ENCODE peak calls at places on chromosomes 3 and 15, in eight cellular contexts. E is K562, M is GM12878, I is HCT116, Z is A549, A is endothelial cell of umbilical vein, S is HepG2, L is H1. K is an unnamed sample.

GRCh38 chr3:79410617-79411016 is 357.2 kb downstream of the ROBO1 start:
- DNase-seq in Z (no peak), E (no peak), S (no peak), A (no peak), M (no peak), L (no peak), I (no peak), K (no peak)

GRCh38 chr3:196216681-196217211 is 412 bp downstream of the SLC51A start:
- DNase-seq in L (no peak), E (no peak), S (no peak), Z (no peak), A (no peak), M (no peak), I (no peak), K (no peak)

GRCh38 chr15:73921257-73921890 is 4.9 kb upstream of the LOXL1 start:
- DNase-seq in L (no peak), I (no peak), M (no peak), Z (no peak), E (no peak), S (no peak), A (no peak), K (no peak)

GRCh38 chr3:110711851-110712396 is 359.7 kb upstream of the NECTIN3 start:
- DNase-seq in I (no peak), S (no peak), E (no peak), Z (no peak), L (peak; percentile 51), M (no peak), A (no peak), K (no peak)

GRCh38 chr3:122392868-122393844 is 9.2 kb downstream of the FAM162A start:
- DNase-seq in A (peak; percentile 56), E (peak; percentile 13), S (peak; percentile 47), I (no peak), Z (peak; percentile 60), L (no peak), M (no peak), K (peak; percentile 66)

GRCh38 chr3:170420307-170420821 is 1.7 kb downstream of the CLDN11 start:
- DNase-seq in I (no peak), A (peak; percentile 55), L (no peak), M (no peak), Z (no peak), E (no peak), S (no peak), K (no peak)

GRCh38 chr15:52653451-52653964 is 25.7 kb downstream of the ATOSA start:
- DNase-seq in A (peak; percentile 91), Z (peak; percentile 84), E (no peak), L (no peak), I (no peak), M (no peak), S (no peak), K (no peak)

GRCh38 chr15:100891316-100892012 is 11.8 kb downstream of the ALDH1A3 start:
- DNase-seq in A (no peak), S (no peak), I (no peak), E (no peak), M (no peak), L (no peak), Z (no peak), K (no peak)

GRCh38 chr3:13202744-13203397 is 129.6 kb upstream of the IQSEC1 start:
- DNase-seq in M (no peak), A (no peak), I (no peak), E (no peak), L (no peak), S (no peak), Z (no peak), K (no peak)

GRCh38 chr3:146165370-146165769 is 4.4 kb upstream of the PLOD2 start:
- DNase-seq in M (no peak), A (no peak), E (no peak), I (no peak), L (no peak), Z (peak; percentile 74), S (no peak), K (no peak)

GRCh38 chr15:68268405-68268804 is 9.1 kb upstream of the FEM1B start:
- DNase-seq in S (no peak), Z (no peak), A (no peak), L (no peak), I (no peak), M (no peak), E (no peak), K (no peak)

GRCh38 chr15:62254137-62254934 is 89.3 kb upstream of the C2CD4B start:
- DNase-seq in Z (peak; percentile 64), M (no peak), S (peak; percentile 59), A (peak; percentile 79), I (peak; percentile 49), L (peak; percentile 34), E (peak; percentile 70), K (peak; percentile 54)

GRCh38 chr3:173584093-173584833 is 186.7 kb downstream of the NLGN1 start:
- DNase-seq in S (no peak), M (no peak), E (peak; percentile 35), L (no peak), I (peak; percentile 3), A (peak; percentile 84), Z (peak; percentile 1), K (peak; percentile 15)

GRCh38 chr15:70763120-70763949 is at the start of gene UACA:
- DNase-seq in A (peak; percentile 99), I (peak; percentile 95), E (peak; percentile 19), M (peak; percentile 60), Z (peak; percentile 99), S (peak; percentile 91), L (peak; percentile 95), K (peak; percentile 84)
- TF ChIP-seq POLR2A in A (peak; percentile 91), I (peak; percentile 68), E (no peak), M (peak; percentile 54), Z (peak; percentile 91), S (peak; percentile 94), L (peak; percentile 63), K (no peak)

GRCh38 chr3:132837615-132838014 is 115.4 kb upstream of the NPHP3 start:
- DNase-seq in I (no peak), E (peak; percentile 8), A (no peak), L (no peak), Z (no peak), M (no peak), S (no peak), K (no peak)
- TF ChIP-seq MAX in I (no peak), E (no peak), A (no peak), L (no peak), Z (no peak), M (no peak), S (no peak), K (no peak)

GRCh38 chr3:65344444-65344843 is 656.6 kb upstream of the ADAMTS9 start:
- DNase-seq in S (no peak), A (no peak), I (no peak), L (no peak), M (no peak), Z (no peak), E (no peak), K (no peak)

GRCh38 chr3:65344846-65345245 is 657.0 kb upstream of the ADAMTS9 start:
- DNase-seq in A (no peak), I (no peak), E (no peak), S (no peak), M (no peak), L (no peak), Z (no peak), K (no peak)

GRCh38 chr3:65343736-65344135 is 655.9 kb upstream of the ADAMTS9 start:
- DNase-seq in L (no peak), I (no peak), S (no peak), E (no peak), Z (no peak), M (no peak), A (no peak), K (no peak)

GRCh38 chr3:65343031-65343430 is 655.2 kb upstream of the ADAMTS9 start:
- DNase-seq in I (no peak), A (no peak), S (no peak), L (no peak), M (no peak), E (no peak), Z (no peak), K (no peak)

GRCh38 chr3:65342084-65342683 is 654.4 kb upstream of the ADAMTS9 start:
- DNase-seq in M (no peak), S (peak; percentile 35), A (peak; percentile 60), E (peak; percentile 62), Z (peak; percentile 56), L (peak; percentile 59), I (peak; percentile 42), K (peak; percentile 53)
- TF ChIP-seq CTCF in M (peak; percentile 59), S (peak; percentile 85), A (peak; percentile 83), E (peak; percentile 72), Z (peak; percentile 57), L (peak; percentile 96), I (peak; percentile 87), K (peak; percentile 79)

GRCh38 chr3:54951405-54951804 is 23.5 kb upstream of the LRTM1 start:
- DNase-seq in A (no peak), E (peak; percentile 5), M (no peak), Z (peak; percentile 3), L (peak; percentile 49), I (no peak), S (peak; percentile 3), K (peak; percentile 40)
- TF ChIP-seq POLR2A in A (no peak), E (no peak), M (no peak), Z (no peak), L (no peak), I (no peak), S (no peak), K (no peak)